ENCODE peak calls at places on chromosomes 1 and 21, in five cellular contexts. H is uterus, J is tibial nerve, R is HCT116, Q is prostate gland. F is an unnamed sample.

GRCh38 chr1:24849653-24850295 is 80.3 kb downstream of the RUNX3 start:
- DNase-seq in H (no peak), J (no peak), R (no peak), Q (no peak), F (peak; percentile 33)

GRCh38 chr1:61680500-61680899 is 44.4 kb downstream of the TM2D1 start:
- DNase-seq in H (no peak), J (no peak), R (no peak), Q (no peak), F (no peak)

GRCh38 chr1:151237678-151238466 is 16.7 kb upstream of the PSMD4 start:
- DNase-seq in H (no peak), J (no peak), R (no peak), Q (no peak), F (no peak)

GRCh38 chr1:10651377-10651776 is 145.1 kb downstream of the CASZ1 start:
- DNase-seq in H (no peak), J (no peak), R (no peak), Q (no peak), F (no peak)

GRCh38 chr21:8990326-8991087 is 1530.9 kb upstream of the TPTE start:
- DNase-seq in H (no peak), J (no peak), R (no peak), Q (no peak), F (no peak)

GRCh38 chr1:201166964-201167624 is 12.8 kb upstream of the TMEM9 start:
- DNase-seq in H (no peak), J (no peak), R (no peak), Q (no peak), F (no peak)

GRCh38 chr1:177948336-177948972 is 21.4 kb downstream of the SEC16B start:
- DNase-seq in H (peak; percentile 64), J (peak; percentile 39), R (peak; percentile 55), Q (peak; percentile 38), F (peak; percentile 71)

GRCh38 chr1:20165522-20165951 is 20.4 kb upstream of the UBXN10 start:
- DNase-seq in H (no peak), J (no peak), R (peak; percentile 16), Q (no peak), F (no peak)

GRCh38 chr1:17137441-17137840 is 18.2 kb upstream of the PADI2 start:
- DNase-seq in H (no peak), J (no peak), R (no peak), Q (no peak), F (no peak)

GRCh38 chr1:116127848-116128540 is 16.8 kb downstream of the MAB21L3 start:
- DNase-seq in H (no peak), J (no peak), R (no peak), Q (no peak), F (no peak)

GRCh38 chr1:241081473-241081872 is 275.5 kb downstream of the RGS7 start:
- DNase-seq in H (no peak), J (no peak), R (no peak), Q (no peak), F (no peak)

GRCh38 chr1:68229927-68230812 is 2.2 kb downstream of the WLS start:
- DNase-seq in H (no peak), J (no peak), R (no peak), Q (no peak), F (no peak)

GRCh38 chr1:209956116-209956515 is 18.1 kb downstream of the SYT14 start:
- DNase-seq in H (no peak), J (no peak), R (no peak), Q (no peak), F (no peak)

GRCh38 chr1:172136925-172137324 is 283.6 kb upstream of the C1orf105 start:
- DNase-seq in H (no peak), J (no peak), R (no peak), Q (no peak), F (no peak)

GRCh38 chr1:207938016-207938415 is 27.1 kb upstream of the CD34 start:
- DNase-seq in H (no peak), J (no peak), R (no peak), Q (peak; percentile 33), F (no peak)

GRCh38 chr1:228005511-228006033 is 1.2 kb upstream of the WNT3A start:
- DNase-seq in H (no peak), J (no peak), R (no peak), Q (no peak), F (no peak)

GRCh38 chr1:100038401-100039306 is 68.9 kb downstream of the SLC35A3 start:
- DNase-seq in H (peak; percentile 47), J (peak; percentile 14), R (no peak), Q (peak; percentile 53), F (peak; percentile 72)

GRCh38 chr1:3017440-3018050 is 3.7 kb upstream of the ACTRT2 start:
- DNase-seq in H (peak; percentile 9), J (no peak), R (no peak), Q (no peak), F (no peak)

GRCh38 chr1:175409938-175410337 is 217.4 kb upstream of the KIAA0040 start:
- DNase-seq in H (no peak), J (no peak), R (no peak), Q (no peak), F (no peak)

GRCh38 chr21:28227881-28228623 is 764.6 kb downstream of the LTN1 start:
- DNase-seq in H (no peak), J (no peak), R (no peak), Q (no peak), F (no peak)

GRCh38 chr1:24954022-24954421 is 23.9 kb upstream of the RUNX3 start:
- DNase-seq in H (no peak), J (no peak), R (no peak), Q (no peak), F (no peak)

GRCh38 chr1:8078176-8078671 is 52.1 kb upstream of the ERRFI1 start:
- DNase-seq in H (no peak), J (no peak), R (peak; percentile 84), Q (peak; percentile 55), F (no peak)

GRCh38 chr1:24301395-24302175 is 17.6 kb upstream of the GRHL3 start:
- DNase-seq in H (no peak), J (no peak), R (no peak), Q (no peak), F (no peak)

GRCh38 chr1:196887515-196888239 is at the start of gene CFHR4:
- DNase-seq in H (no peak), J (no peak), R (no peak), Q (no peak), F (no peak)
- TF ChIP-seq POLR2A in H (no peak), J (no peak), R (no peak), Q (no peak), F (no peak)

DNA sequence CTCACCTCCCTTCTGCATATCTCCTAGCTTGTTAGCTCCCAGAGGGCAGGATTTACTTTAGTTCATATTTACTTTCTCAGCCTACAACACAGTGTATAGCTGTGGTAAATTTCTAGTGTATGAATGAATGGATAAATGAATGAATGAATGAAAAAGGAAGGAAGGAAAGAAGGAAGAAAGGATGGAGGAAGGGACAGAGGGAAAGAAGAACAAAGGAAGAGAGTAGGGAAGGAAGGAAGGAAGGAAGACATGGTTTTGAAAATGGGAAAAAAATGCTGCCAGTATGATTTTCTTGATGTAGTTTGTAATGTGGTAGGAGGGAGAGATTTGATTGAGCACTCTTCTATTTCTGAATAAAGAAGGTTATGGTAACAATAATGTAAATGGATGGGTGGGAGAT is 47.0 kb downstream of the LAMC2 start:
- DNase-seq in H (no peak), J (no peak), R (no peak), Q (no peak), F (no peak)
- H3K4me1 ChIP-seq in H (peaks cover 14% of the 10 kb centered on the region), J (peaks cover 8% of the 10 kb centered on the region), R (peaks cover 23% of the 10 kb centered on the region), Q (peaks cover 7% of the 10 kb centered on the region), F (peaks cover 4% of the 10 kb centered on the region)

GRCh38 chr1:29513357-29513756 is 277.0 kb downstream of the PTPRU start:
- DNase-seq in H (no peak), J (no peak), R (peak; percentile 84), Q (no peak), F (peak; percentile 81)

GRCh38 chr1:29515188-29515955 is 279.1 kb downstream of the PTPRU start:
- DNase-seq in H (no peak), J (no peak), R (no peak), Q (no peak), F (peak; percentile 2)

GRCh38 chr1:29508458-29509107 is 272.3 kb downstream of the PTPRU start:
- DNase-seq in H (no peak), J (no peak), R (no peak), Q (no peak), F (peak; percentile 4)

GRCh38 chr1:29514361-29515187 is 278.3 kb downstream of the PTPRU start:
- DNase-seq in H (no peak), J (no peak), R (no peak), Q (no peak), F (peak; percentile 10)

DNA sequence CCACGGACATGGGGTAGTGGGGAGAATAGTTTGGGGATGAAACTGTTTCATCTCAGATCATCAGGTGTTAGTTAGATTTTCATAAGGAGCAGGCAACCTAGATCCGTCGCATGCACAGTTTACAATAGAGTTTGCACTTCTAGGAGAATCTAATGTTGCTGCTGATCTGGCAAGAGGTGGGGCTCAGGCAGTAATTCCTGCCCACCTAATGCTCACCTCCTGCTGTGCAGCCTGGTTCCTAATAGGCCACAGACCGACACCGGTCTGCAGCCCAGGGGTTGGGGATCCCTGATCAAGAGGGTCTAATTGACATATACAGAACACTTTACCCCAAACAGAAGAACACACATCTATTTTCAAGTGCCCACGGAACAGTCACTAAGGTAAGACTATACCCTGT is 275.1 kb downstream of the PTPRU start:
- DNase-seq in H (no peak), J (no peak), R (no peak), Q (no peak), F (peak; percentile 4)
- TF ChIP-seq CTCF in H (no peak), J (no peak), R (no peak), Q (no peak), F (no peak)

GRCh38 chr1:244048566-244049141 is 2.4 kb upstream of the ZBTB18 start:
- DNase-seq in H (no peak), J (no peak), R (no peak), Q (no peak), F (no peak)

GRCh38 chr1:244049969-244050834 is 881 bp upstream of the ZBTB18 start:
- DNase-seq in H (no peak), J (no peak), R (no peak), Q (peak; percentile 17), F (peak; percentile 34)

GRCh38 chr1:244047739-244048565 is 3.1 kb upstream of the ZBTB18 start:
- DNase-seq in H (peak; percentile 99), J (peak; percentile 96), R (peak; percentile 94), Q (peak; percentile 99), F (peak; percentile 99)

GRCh38 chr1:244050835-244051444 is at the start of gene ZBTB18:
- DNase-seq in H (no peak), J (no peak), R (no peak), Q (no peak), F (peak; percentile 57)

GRCh38 chr1:244049142-244049968 is 1.7 kb upstream of the ZBTB18 start:
- DNase-seq in H (peak; percentile 30), J (no peak), R (no peak), Q (peak; percentile 19), F (peak; percentile 37)
- TF ChIP-seq POLR2A in H (no peak), J (no peak), R (no peak), Q (no peak), F (no peak)

DNA sequence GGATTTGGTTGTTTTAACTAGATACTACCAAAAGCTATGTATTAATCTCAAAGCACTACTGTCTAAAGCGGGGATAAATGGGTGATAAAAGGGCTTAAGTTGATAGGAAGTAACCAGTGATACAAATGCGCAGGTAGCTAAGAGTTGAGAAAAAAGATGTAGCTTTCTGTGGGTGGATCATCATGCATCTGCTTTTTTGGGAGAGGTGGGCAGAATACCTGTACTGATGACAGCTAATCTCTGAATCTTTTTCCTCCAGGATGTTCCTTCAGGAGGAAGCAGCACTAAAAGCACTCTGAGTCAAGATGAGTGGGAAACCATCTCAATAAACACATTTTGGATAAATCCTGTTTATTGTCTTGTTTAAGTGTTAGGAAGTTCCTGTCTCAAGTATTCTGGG is 1.2 kb downstream of the RPS27 start:
- DNase-seq in H (no peak), J (no peak), R (no peak), Q (no peak), F (no peak)
- H3K4me1 ChIP-seq in H (no peaks in the 10 kb centered on the region), J (peaks cover 19% of the 10 kb centered on the region), R (peaks cover 3% of the 10 kb centered on the region), Q (peaks cover 3% of the 10 kb centered on the region), F (peaks cover 20% of the 10 kb centered on the region)